ENCODE peak calls at places on chromosomes 2 and 18, in six cellular contexts. One of them, this sample, is unnamed. For H3K4me1, the result is how much of the 10 kb centered on the place peaks cover.

GRCh38 chr2:43041661-43042360 is 184.6 kb downstream of the ZFP36L2 start:
- DNase-seq in right lobe of liver: no peak
- DNase-seq in lung: no peak
- DNase-seq in H9: peak
- DNase-seq in heart right ventricle: no peak
- DNase-seq in HepG2: peak
- DNase-seq in this sample: no peak

GRCh38 chr18:54791657-54792056 is 36.6 kb upstream of the RAB27B start:
- DNase-seq in lung: no peak
- DNase-seq in H9: no peak
- DNase-seq in right lobe of liver: no peak
- DNase-seq in heart right ventricle: no peak
- DNase-seq in HepG2: no peak
- DNase-seq in this sample: no peak

GRCh38 chr2:74205586-74205985 is 7.2 kb downstream of the MTHFD2 start:
- DNase-seq in lung: no peak
- DNase-seq in right lobe of liver: no peak
- DNase-seq in H9: no peak
- DNase-seq in heart right ventricle: no peak
- DNase-seq in HepG2: no peak
- DNase-seq in this sample: peak

GRCh38 chr2:211281430-211282073 is 725.2 kb downstream of the CPS1 start:
- DNase-seq in heart right ventricle: no peak
- DNase-seq in right lobe of liver: no peak
- DNase-seq in HepG2: no peak
- DNase-seq in lung: no peak
- DNase-seq in H9: peak
- DNase-seq in this sample: no peak

GRCh38 chr2:218123986-218124385 is 1.8 kb upstream of the CXCR2 start:
- DNase-seq in right lobe of liver: no peak
- DNase-seq in HepG2: no peak
- DNase-seq in lung: no peak
- DNase-seq in heart right ventricle: no peak
- DNase-seq in H9: no peak
- DNase-seq in this sample: no peak

GRCh38 chr18:55280515-55280914 is 307.5 kb downstream of the TCF4 start:
- DNase-seq in lung: no peak
- DNase-seq in H9: no peak
- DNase-seq in heart right ventricle: peak
- DNase-seq in HepG2: no peak
- DNase-seq in right lobe of liver: no peak
- DNase-seq in this sample: no peak

GRCh38 chr2:59314367-59314766 is 1073.2 kb upstream of the FANCL start:
- DNase-seq in lung: no peak
- DNase-seq in heart right ventricle: no peak
- DNase-seq in H9: no peak
- DNase-seq in HepG2: no peak
- DNase-seq in right lobe of liver: no peak
- DNase-seq in this sample: no peak

GRCh38 chr2:47073641-47074040 is 81.5 kb downstream of the STPG4 start:
- DNase-seq in HepG2: no peak
- DNase-seq in lung: no peak
- DNase-seq in H9: no peak
- DNase-seq in right lobe of liver: no peak
- DNase-seq in heart right ventricle: no peak
- DNase-seq in this sample: peak

GRCh38 chr2:15159751-15160177 is 401.4 kb downstream of the NBAS start:
- DNase-seq in H9: no peak
- DNase-seq in HepG2: peak
- DNase-seq in heart right ventricle: peak
- DNase-seq in lung: no peak
- DNase-seq in right lobe of liver: no peak
- DNase-seq in this sample: no peak

GRCh38 chr2:215107229-215108056 is 31.0 kb downstream of the ABCA12 start:
- DNase-seq in heart right ventricle: no peak
- DNase-seq in lung: no peak
- DNase-seq in H9: no peak
- DNase-seq in HepG2: no peak
- DNase-seq in right lobe of liver: no peak
- DNase-seq in this sample: no peak

DNA sequence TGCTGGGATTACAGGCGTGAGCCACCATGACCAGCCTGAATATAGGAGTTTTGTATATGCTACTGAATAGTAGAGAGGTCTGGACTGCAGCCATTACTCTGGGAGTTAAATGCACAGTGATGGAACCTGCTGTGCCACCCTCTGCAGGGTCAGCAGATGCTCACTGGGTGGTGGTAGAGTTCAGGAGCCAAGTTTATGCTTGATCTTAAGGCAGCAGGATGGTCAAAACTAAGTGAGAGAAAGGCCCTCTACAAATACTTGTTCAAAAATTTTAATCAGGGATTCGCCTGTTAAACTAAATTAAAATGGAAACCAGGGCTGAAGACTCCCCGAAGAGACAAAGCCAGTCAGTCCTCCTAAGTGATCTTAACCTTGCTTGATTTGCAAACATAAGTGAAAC is 4.1 kb upstream of the WDFY1 start:
- DNase-seq in H9: no peak
- DNase-seq in heart right ventricle: no peak
- DNase-seq in lung: no peak
- DNase-seq in HepG2: no peak
- DNase-seq in right lobe of liver: no peak
- DNase-seq in this sample: no peak
- TF ChIP-seq CTCF in H9: no peak
- TF ChIP-seq CTCF in heart right ventricle: no peak
- TF ChIP-seq CTCF in lung: no peak
- TF ChIP-seq CTCF in HepG2: no peak
- TF ChIP-seq CTCF in right lobe of liver: no peak
- TF ChIP-seq CTCF in this sample: no peak

GRCh38 chr2:207725815-207726578 is 14.6 kb downstream of the CCNYL1 start:
- DNase-seq in HepG2: no peak
- DNase-seq in lung: peak
- DNase-seq in heart right ventricle: no peak
- DNase-seq in right lobe of liver: no peak
- DNase-seq in H9: no peak
- DNase-seq in this sample: no peak

GRCh38 chr2:207722773-207723424 is 11.5 kb downstream of the CCNYL1 start:
- DNase-seq in lung: no peak
- DNase-seq in heart right ventricle: no peak
- DNase-seq in HepG2: no peak
- DNase-seq in right lobe of liver: no peak
- DNase-seq in H9: no peak
- DNase-seq in this sample: no peak

GRCh38 chr2:207727256-207727655 is 15.8 kb downstream of the CCNYL1 start:
- DNase-seq in heart right ventricle: no peak
- DNase-seq in right lobe of liver: no peak
- DNase-seq in H9: no peak
- DNase-seq in lung: no peak
- DNase-seq in HepG2: no peak
- DNase-seq in this sample: no peak

GRCh38 chr2:207720517-207721187 is 9.2 kb downstream of the CCNYL1 start:
- DNase-seq in heart right ventricle: no peak
- DNase-seq in H9: no peak
- DNase-seq in HepG2: no peak
- DNase-seq in lung: no peak
- DNase-seq in right lobe of liver: no peak
- DNase-seq in this sample: no peak

GRCh38 chr2:207724113-207724512 is 12.7 kb downstream of the CCNYL1 start:
- DNase-seq in HepG2: no peak
- DNase-seq in right lobe of liver: no peak
- DNase-seq in lung: no peak
- DNase-seq in heart right ventricle: no peak
- DNase-seq in H9: no peak
- DNase-seq in this sample: no peak
- H3K4me1 ChIP-seq in HepG2: under half
- H3K4me1 ChIP-seq in right lobe of liver: under half
- H3K4me1 ChIP-seq in lung: under half
- H3K4me1 ChIP-seq in heart right ventricle: under half
- H3K4me1 ChIP-seq in H9: under half
- H3K4me1 ChIP-seq in this sample: under half

GRCh38 chr18:21192308-21192624 is 49.8 kb upstream of the GREB1L start:
- DNase-seq in H9: no peak
- DNase-seq in heart right ventricle: no peak
- DNase-seq in HepG2: no peak
- DNase-seq in lung: no peak
- DNase-seq in right lobe of liver: no peak
- DNase-seq in this sample: no peak
- TF ChIP-seq CTCF in H9: no peak
- TF ChIP-seq CTCF in heart right ventricle: peak
- TF ChIP-seq CTCF in HepG2: no peak
- TF ChIP-seq CTCF in lung: no peak
- TF ChIP-seq CTCF in right lobe of liver: no peak
- TF ChIP-seq CTCF in this sample: no peak

DNA sequence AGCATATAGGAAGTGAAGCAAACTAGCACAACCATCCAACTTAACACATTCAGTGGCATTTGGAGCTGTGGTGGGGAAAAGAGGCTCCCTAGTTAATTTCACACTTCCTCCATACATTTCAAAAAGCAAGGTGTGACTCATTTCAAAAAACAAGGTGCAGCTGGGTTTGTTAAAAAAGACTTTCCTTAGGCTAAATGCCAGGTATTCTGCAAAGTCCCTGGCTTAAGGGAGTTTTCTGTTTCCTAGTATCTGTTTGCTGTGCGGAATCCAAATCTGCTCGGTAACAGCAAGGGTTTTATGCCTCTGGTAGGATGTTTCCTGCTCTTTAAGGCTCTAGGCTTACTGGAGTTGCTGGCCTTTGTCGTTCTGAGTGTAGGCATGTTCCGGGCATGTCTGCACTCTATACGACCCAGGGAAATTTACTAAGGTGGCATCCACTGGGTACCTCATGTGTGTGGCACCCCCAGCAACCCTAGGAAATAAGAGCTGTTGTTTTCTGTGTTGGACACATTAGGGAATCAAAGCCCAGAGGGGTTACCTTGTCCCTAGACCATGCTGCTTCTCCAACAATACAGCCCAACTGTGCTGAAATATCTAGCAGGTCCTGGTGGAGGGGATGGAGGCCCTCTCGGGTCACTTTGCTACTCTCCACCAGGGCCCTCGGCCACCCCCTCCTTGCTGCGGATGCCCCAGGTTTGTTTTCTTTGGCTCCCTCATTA is 635 bp upstream of the MSGN1 start:
- DNase-seq in lung: no peak
- DNase-seq in H9: peak
- DNase-seq in right lobe of liver: no peak
- DNase-seq in heart right ventricle: no peak
- DNase-seq in HepG2: no peak
- DNase-seq in this sample: no peak
- H3K4me1 ChIP-seq in lung: under half
- H3K4me1 ChIP-seq in H9: under half
- H3K4me1 ChIP-seq in right lobe of liver: under half
- H3K4me1 ChIP-seq in heart right ventricle: under half
- H3K4me1 ChIP-seq in HepG2: under half
- H3K4me1 ChIP-seq in this sample: under half